ENCODE peak calls at places on chromosomes 4 and X, in five cellular contexts. B is GM23338; H is prostate gland; U is left ventricle myocardium inferior; C is CD4-positive, CD25-positive, alpha-beta regulatory T cell. W is an unnamed sample.

GRCh38 chrX:43707812-43708548 is 51.9 kb downstream of the MAOA start:
- DNase-seq in B (no peak), U (peak; percentile 60), H (peak; percentile 89), C (no peak), W (no peak)

GRCh38 chr4:40283413-40283812 is 51.7 kb upstream of the CHRNA9 start:
- DNase-seq in U (no peak), B (peak; percentile 15), C (no peak), H (no peak), W (no peak)

GRCh38 chr4:182533948-182534347 is 290.7 kb downstream of the TENM3 start:
- DNase-seq in H (no peak), C (no peak), U (no peak), B (no peak), W (no peak)

GRCh38 chrX:49230500-49231232 is 2.5 kb downstream of the CACNA1F start:
- DNase-seq in B (peak; percentile 84), H (peak; percentile 4), U (peak; percentile 64), C (peak; percentile 51), W (peak; percentile 48)

GRCh38 chr4:126267689-126268088 is 952.9 kb downstream of the FAT4 start:
- DNase-seq in U (no peak), B (no peak), H (no peak), C (no peak), W (no peak)

GRCh38 chr4:122827258-122827887 is 742 bp downstream of the FGF2 start:
- DNase-seq in C (no peak), U (peak; percentile 42), B (peak; percentile 45), H (no peak), W (peak; percentile 16)

GRCh38 chr4:33882246-33882990 is 2361.9 kb downstream of the ARAP2 start:
- DNase-seq in U (no peak), B (no peak), H (no peak), C (no peak), W (no peak)

GRCh38 chr4:134388351-134388750 is 186.8 kb upstream of the PABPC4L start:
- DNase-seq in U (no peak), B (peak; percentile 64), H (no peak), C (no peak), W (no peak)

GRCh38 chrX:150291014-150291413 is 72.1 kb upstream of the MAMLD1 start:
- DNase-seq in H (no peak), B (no peak), C (no peak), U (no peak), W (no peak)

GRCh38 chr4:80180743-80181142 is 16.6 kb upstream of the PRDM8 start:
- DNase-seq in U (no peak), B (no peak), H (no peak), C (no peak), W (no peak)

GRCh38 chrX:136694491-136695087 is 46.6 kb downstream of the CD40LG start:
- DNase-seq in C (peak; percentile 4), H (no peak), U (no peak), B (peak; percentile 74), W (peak; percentile 65)

GRCh38 chr4:140372607-140373327 is 679 bp upstream of the SCOC start:
- DNase-seq in B (peak; percentile 10), U (no peak), C (peak; percentile 8), H (peak; percentile 7), W (peak; percentile 38)

GRCh38 chr4:118968006-118968405 is 79.4 kb downstream of the SYNPO2 start:
- DNase-seq in U (no peak), C (no peak), H (peak; percentile 52), B (peak; percentile 86), W (no peak)

GRCh38 chrX:65894138-65894537 is 145.7 kb downstream of the VSIG4 start:
- DNase-seq in H (no peak), C (no peak), B (no peak), U (no peak), W (peak; percentile 23)

GRCh38 chr4:76429636-76430035 is 5.4 kb upstream of the SHROOM3 start:
- DNase-seq in C (no peak), B (no peak), H (no peak), U (no peak), W (no peak)

GRCh38 chrX:18931972-18932371 is 51.9 kb downstream of the PHKA2 start:
- DNase-seq in H (no peak), U (no peak), C (no peak), B (peak; percentile 45), W (no peak)

GRCh38 chr4:19030048-19030447 is 1008.5 kb upstream of the LCORL start:
- DNase-seq in C (no peak), B (peak; percentile 26), U (no peak), H (no peak), W (no peak)

GRCh38 chr4:186643501-186644315 is 79.9 kb downstream of the FAT1 start:
- DNase-seq in H (no peak), U (no peak), C (no peak), B (no peak), W (no peak)

GRCh38 chr4:34771632-34772031 is 1472.7 kb downstream of the ARAP2 start:
- DNase-seq in B (peak; percentile 2), C (no peak), U (no peak), H (no peak), W (no peak)

GRCh38 chr4:304987-305680 is at the start of gene ZNF732:
- DNase-seq in B (peak; percentile 99), H (peak; percentile 36), C (no peak), U (peak; percentile 31), W (no peak)

GRCh38 chr4:141246243-141246642 is 25.5 kb downstream of the ZNF330 start:
- DNase-seq in H (no peak), U (no peak), B (no peak), C (no peak), W (no peak)

GRCh38 chr4:109826719-109827118 is 1.1 kb upstream of the RRH start:
- DNase-seq in U (no peak), H (no peak), B (peak; percentile 27), C (no peak), W (peak; percentile 27)

GRCh38 chr4:91485415-91485814 is 818.4 kb upstream of the GRID2 start:
- DNase-seq in U (no peak), H (no peak), C (no peak), B (no peak), W (no peak)

GRCh38 chr4:121900132-121900983 is 30.1 kb upstream of the BBS7 start:
- DNase-seq in H (peak; percentile 32), C (peak; percentile 4), U (no peak), B (peak; percentile 84), W (peak; percentile 44)

GRCh38 chr4:175891231-175891630 is 79.2 kb upstream of the GPM6A start:
- DNase-seq in U (no peak), B (no peak), H (no peak), C (no peak), W (no peak)

GRCh38 chrX:1657367-1658082 is 42.7 kb downstream of the ASMT start:
- DNase-seq in C (peak; percentile 14), H (no peak), B (no peak), U (no peak), W (peak; percentile 55)

GRCh38 chr4:3404546-3404945 is 37.2 kb upstream of the HGFAC start:
- DNase-seq in U (no peak), H (no peak), C (no peak), B (no peak), W (no peak)
- H3K27ac ChIP-seq in U (no peak overlapping the region), H (no peak overlapping the region), C (no peak overlapping the region), B (no peak overlapping the region), W (no peak overlapping the region)

GRCh38 chr4:168891086-168891485 is 119.0 kb downstream of the CBR4 start:
- DNase-seq in B (no peak), U (no peak), C (no peak), H (no peak), W (no peak)
- H3K36me3 ChIP-seq in B (peaks cover 8% of the 10 kb centered on the region), U (peaks cover 82% of the 10 kb centered on the region), C (no peaks in the 10 kb centered on the region), H (peaks cover 5% of the 10 kb centered on the region), W (no peaks in the 10 kb centered on the region)

GRCh38 chr4:165454426-165454825 is 75.6 kb downstream of the CPE start:
- DNase-seq in U (no peak), C (no peak), B (no peak), H (no peak), W (no peak)

GRCh38 chr4:165448700-165449099 is 69.9 kb downstream of the CPE start:
- DNase-seq in B (no peak), C (no peak), H (no peak), U (no peak), W (no peak)

DNA sequence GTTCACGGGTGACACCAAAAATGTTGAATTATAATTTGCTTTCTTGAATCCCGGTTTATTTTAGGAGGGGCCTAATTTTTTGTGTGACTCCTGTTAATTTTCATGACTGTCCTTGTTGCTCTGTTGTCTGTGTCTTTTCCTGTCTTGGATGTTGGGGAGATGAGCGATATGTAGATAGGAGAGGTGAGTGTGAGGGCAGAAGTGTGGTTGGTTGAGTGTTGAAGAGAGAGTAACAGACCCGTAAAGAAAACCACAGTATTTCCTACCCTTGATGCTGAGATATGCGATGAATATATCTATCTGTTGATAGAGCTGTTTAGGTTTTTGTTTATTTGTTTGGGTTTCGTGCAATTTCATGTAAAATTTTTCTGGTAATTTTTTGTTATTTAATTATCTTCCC is 70.5 kb downstream of the CPE start:
- DNase-seq in B (no peak), C (no peak), U (no peak), H (no peak), W (no peak)
- H3K27ac ChIP-seq in B (no peak overlapping the region), C (no peak overlapping the region), U (no peak overlapping the region), H (no peak overlapping the region), W (no peak overlapping the region)

GRCh38 chr4:82360298-82361177 is 13.3 kb downstream of the HNRNPD start:
- DNase-seq in H (no peak), U (no peak), C (no peak), B (peak; percentile 70), W (peak; percentile 39)

GRCh38 chr4:82352825-82353370 is 20.9 kb downstream of the HNRNPD start:
- DNase-seq in U (no peak), C (no peak), B (no peak), H (no peak), W (no peak)

GRCh38 chr4:82354788-82355187 is 19.0 kb downstream of the HNRNPD start:
- DNase-seq in U (no peak), H (no peak), C (no peak), B (no peak), W (no peak)

GRCh38 chr4:82358773-82359324 is 14.9 kb downstream of the HNRNPD start:
- DNase-seq in H (no peak), C (no peak), B (no peak), U (no peak), W (no peak)

GRCh38 chr4:82357640-82358039 is 16.2 kb downstream of the HNRNPD start:
- DNase-seq in B (no peak), U (no peak), H (no peak), C (no peak), W (no peak)
- H3K36me3 ChIP-seq in B (peaks cover 68% of the 10 kb centered on the region), U (peaks cover 55% of the 10 kb centered on the region), H (no peaks in the 10 kb centered on the region), C (peaks cover 59% of the 10 kb centered on the region), W (peaks cover 53% of the 10 kb centered on the region)